ENCODE peak calls at places on chromosomes 2 and 18, in seven cellular contexts. J is stimulated activated CD4-positive, alpha-beta T cell treated with anti-CD3 and anti-CD28 coated beads, Interleukin-12 subunit alpha, Interleukin-12 subunit beta, amount 100 ng/mL, for 48 hours; X is CD4-positive, CD25-positive, alpha-beta regulatory T cell; L is K562; C is ecto neural progenitor cell; V is A549; T is GM12865. A is an unnamed sample.

GRCh38 chr2:59630789-59631188 is 922.7 kb downstream of the BCL11A start:
- DNase-seq in J (no peak), X (no peak), L (no peak), C (no peak), V (no peak), T (no peak), A (no peak)

GRCh38 chr18:28408528-28408927 is 231.6 kb upstream of the CDH2 start:
- DNase-seq in J (no peak), X (no peak), L (no peak), C (no peak), V (no peak), T (no peak), A (no peak)

GRCh38 chr2:220104871-220105351 is 477.5 kb downstream of the SLC4A3 start:
- DNase-seq in J (no peak), X (no peak), L (peak; percentile 12), C (peak; percentile 47), V (peak; percentile 4), T (no peak), A (no peak)

GRCh38 chr18:46433121-46433826 is 223.7 kb downstream of the LOXHD1 start:
- DNase-seq in J (no peak), X (no peak), L (peak; percentile 24), C (peak; percentile 74), V (no peak), T (no peak), A (no peak)

GRCh38 chr18:58196881-58197872 is 153.2 kb downstream of the NEDD4L start:
- DNase-seq in J (no peak), X (no peak), L (no peak), C (no peak), V (no peak), T (no peak), A (no peak)

GRCh38 chr2:163591461-163591860 is 144.3 kb downstream of the FIGN start:
- DNase-seq in J (no peak), X (no peak), L (no peak), C (no peak), V (no peak), T (no peak), A (no peak)

GRCh38 chr18:23341383-23341782 is 111.7 kb upstream of the RIOK3 start:
- DNase-seq in J (peak; percentile 13), X (no peak), L (no peak), C (no peak), V (no peak), T (no peak), A (no peak)

GRCh38 chr2:173280853-173281252 is 73.8 kb upstream of the CDCA7 start:
- DNase-seq in J (no peak), X (no peak), L (no peak), C (no peak), V (no peak), T (no peak), A (no peak)

GRCh38 chr2:20582600-20583221 is 68.2 kb downstream of the HS1BP3 start:
- DNase-seq in J (no peak), X (no peak), L (no peak), C (no peak), V (no peak), T (no peak), A (no peak)

GRCh38 chr2:238117199-238118154 is 17.3 kb downstream of the ESPNL start:
- DNase-seq in J (no peak), X (no peak), L (no peak), C (no peak), V (no peak), T (no peak), A (no peak)